ENCODE peak calls at places on chromosomes 4 and X, in four cellular contexts. One of them, this sample, is unnamed.

GRCh38 chr4:66284991-66285451 is 614.7 kb upstream of the EPHA5 start:
- DNase-seq in AG04449: no peak
- DNase-seq in A549: no peak
- DNase-seq in transverse colon: no peak
- DNase-seq in this sample: no peak

GRCh38 chrX:124594017-124594651 is 247.8 kb downstream of the SH2D1A start:
- DNase-seq in AG04449: no peak
- DNase-seq in A549: no peak
- DNase-seq in transverse colon: no peak
- DNase-seq in this sample: no peak

GRCh38 chr4:119493419-119493818 is 135.2 kb downstream of the PDE5A start:
- DNase-seq in AG04449: no peak
- DNase-seq in A549: no peak
- DNase-seq in transverse colon: no peak
- DNase-seq in this sample: no peak

GRCh38 chr4:46329118-46329976 is 60.6 kb downstream of the GABRA2 start:
- DNase-seq in AG04449: no peak
- DNase-seq in A549: no peak
- DNase-seq in transverse colon: peak; percentile 14
- DNase-seq in this sample: no peak

GRCh38 chrX:18755651-18756050 is 48.2 kb downstream of the PPEF1 start:
- DNase-seq in AG04449: no peak
- DNase-seq in A549: no peak
- DNase-seq in transverse colon: no peak
- DNase-seq in this sample: no peak

GRCh38 chrX:43165343-43165920 is 387.5 kb upstream of the PPP1R2C start:
- DNase-seq in AG04449: no peak
- DNase-seq in A549: no peak
- DNase-seq in transverse colon: no peak
- DNase-seq in this sample: no peak

GRCh38 chr4:83326546-83326945 is 8.1 kb downstream of the HPSE start:
- DNase-seq in AG04449: no peak
- DNase-seq in A549: no peak
- DNase-seq in transverse colon: no peak
- DNase-seq in this sample: no peak

GRCh38 chr4:555566-556275 is 20.4 kb downstream of the TMEM271 start:
- DNase-seq in AG04449: no peak
- DNase-seq in A549: no peak
- DNase-seq in transverse colon: no peak
- DNase-seq in this sample: no peak

GRCh38 chrX:22542641-22543040 is 269.9 kb downstream of the CBLL2 start:
- DNase-seq in AG04449: no peak
- DNase-seq in A549: no peak
- DNase-seq in transverse colon: no peak
- DNase-seq in this sample: no peak

GRCh38 chr4:101065346-101065745 is 282.0 kb downstream of the PPP3CA start:
- DNase-seq in AG04449: no peak
- DNase-seq in A549: no peak
- DNase-seq in transverse colon: no peak
- DNase-seq in this sample: no peak

GRCh38 chr4:183631577-183632198 is 27.3 kb downstream of the RWDD4 start:
- DNase-seq in AG04449: no peak
- DNase-seq in A549: no peak
- DNase-seq in transverse colon: no peak
- DNase-seq in this sample: no peak

GRCh38 chr4:169114341-169114974 is 104.4 kb upstream of the CBR4 start:
- DNase-seq in AG04449: no peak
- DNase-seq in A549: no peak
- DNase-seq in transverse colon: no peak
- DNase-seq in this sample: no peak

GRCh38 chr4:2799971-2800690 is 7.2 kb downstream of the SH3BP2 start:
- DNase-seq in AG04449: no peak
- DNase-seq in A549: no peak
- DNase-seq in transverse colon: peak; percentile 9
- DNase-seq in this sample: no peak

GRCh38 chr4:98341309-98341708 is 80.1 kb downstream of the RAP1GDS1 start:
- DNase-seq in AG04449: no peak
- DNase-seq in A549: no peak
- DNase-seq in transverse colon: no peak
- DNase-seq in this sample: peak; percentile 45

GRCh38 chr4:152106113-152106763 is 345.4 kb upstream of the GATB start:
- DNase-seq in AG04449: peak; percentile 78
- DNase-seq in A549: peak; percentile 69
- DNase-seq in transverse colon: peak; percentile 57
- DNase-seq in this sample: peak; percentile 86

GRCh38 chrX:41333994-41334865 is at the start of gene DDX3X:
- DNase-seq in AG04449: no peak
- DNase-seq in A549: peak; percentile 58
- DNase-seq in transverse colon: peak; percentile 93
- DNase-seq in this sample: peak; percentile 33

GRCh38 chrX:11647048-11647650 is 18.6 kb downstream of the ARHGAP6 start:
- DNase-seq in AG04449: no peak
- DNase-seq in A549: no peak
- DNase-seq in transverse colon: no peak
- DNase-seq in this sample: no peak

GRCh38 chr4:143084566-143084965 is 100.2 kb upstream of the USP38 start:
- DNase-seq in AG04449: no peak
- DNase-seq in A549: no peak
- DNase-seq in transverse colon: no peak
- DNase-seq in this sample: no peak

GRCh38 chr4:76982638-76983579 is 33.4 kb downstream of the SEPTIN11 start:
- DNase-seq in AG04449: no peak
- DNase-seq in A549: peak; percentile 4
- DNase-seq in transverse colon: no peak
- DNase-seq in this sample: no peak

GRCh38 chr4:163611784-163612445 is 117.4 kb downstream of the TMA16 start:
- DNase-seq in AG04449: no peak
- DNase-seq in A549: no peak
- DNase-seq in transverse colon: no peak
- DNase-seq in this sample: no peak

GRCh38 chr4:107876096-107876495 is 51.4 kb downstream of the SGMS2 start:
- DNase-seq in AG04449: no peak
- DNase-seq in A549: no peak
- DNase-seq in transverse colon: no peak
- DNase-seq in this sample: no peak

GRCh38 chr4:67727124-67727850 is 26.3 kb upstream of the UBA6 start:
- DNase-seq in AG04449: no peak
- DNase-seq in A549: no peak
- DNase-seq in transverse colon: no peak
- DNase-seq in this sample: peak; percentile 37

GRCh38 chr4:73914071-73914470 is 44.9 kb downstream of the CXCL1 start:
- DNase-seq in AG04449: no peak
- DNase-seq in A549: no peak
- DNase-seq in transverse colon: no peak
- DNase-seq in this sample: no peak

DNA sequence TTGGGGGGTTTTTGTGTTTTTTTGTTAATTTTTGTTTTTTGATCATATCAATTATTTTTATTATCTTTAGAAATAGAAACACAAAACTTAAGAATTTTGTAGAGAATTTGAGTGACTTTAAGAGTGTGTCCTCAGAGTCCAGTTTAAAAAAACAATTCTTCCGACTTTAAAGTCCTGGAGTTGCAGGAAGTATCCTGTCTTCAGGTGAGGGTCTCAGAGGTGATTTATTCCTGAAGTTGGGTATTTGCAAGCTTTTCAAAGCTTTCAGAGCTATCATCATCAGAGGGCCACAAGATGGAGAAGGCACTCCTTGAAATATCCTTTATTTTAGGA is 23.0 kb downstream of the TLR10 start:
- DNase-seq in AG04449: no peak
- DNase-seq in A549: no peak
- DNase-seq in transverse colon: no peak
- DNase-seq in this sample: no peak
- TF ChIP-seq CTCF in AG04449: no peak
- TF ChIP-seq CTCF in A549: no peak
- TF ChIP-seq CTCF in transverse colon: no peak
- TF ChIP-seq CTCF in this sample: no peak

DNA sequence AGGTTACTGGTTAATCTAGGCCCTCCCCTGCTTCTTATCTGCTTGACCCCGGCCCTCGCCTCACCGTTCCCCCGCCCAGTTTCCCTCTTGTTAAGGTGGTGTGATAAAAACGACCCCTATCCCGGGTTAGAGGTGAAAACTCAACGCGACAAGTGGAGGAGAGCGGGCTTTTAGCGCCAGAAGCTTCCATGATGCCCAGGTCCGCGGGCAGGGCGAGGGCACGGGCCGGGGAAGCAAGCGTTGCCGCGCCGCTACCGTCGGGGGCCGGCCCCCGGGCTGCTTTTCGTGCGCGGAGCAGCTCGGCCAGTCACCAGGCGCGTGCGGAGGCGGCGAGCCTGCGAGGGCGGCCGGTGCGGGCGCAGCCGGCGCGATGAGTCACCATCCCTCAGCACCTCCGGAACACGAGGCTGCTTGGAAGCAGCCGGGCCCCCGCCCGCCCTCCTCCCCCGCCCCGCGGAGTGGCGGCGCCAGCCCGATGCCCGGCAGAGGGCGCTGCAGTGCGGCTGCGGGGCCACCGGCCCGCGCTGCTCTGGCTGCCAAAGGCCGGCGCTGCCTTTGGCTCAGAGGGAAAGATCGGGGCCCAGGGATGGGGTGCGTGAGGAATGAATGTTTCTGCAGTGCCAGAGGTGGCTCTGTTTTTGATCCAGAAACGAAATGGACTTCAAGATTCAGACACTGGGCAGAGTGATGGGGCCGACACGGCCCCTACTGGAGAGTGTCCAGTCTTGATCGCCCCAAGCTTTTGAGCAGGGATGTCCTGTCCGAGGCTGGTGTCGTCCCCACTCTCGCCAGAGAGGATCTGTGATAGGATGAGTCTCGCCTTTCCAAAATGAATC is 107.8 kb downstream of the NHSL2 start:
- DNase-seq in AG04449: no peak
- DNase-seq in A549: peak; percentile 81
- DNase-seq in transverse colon: peak; percentile 84
- DNase-seq in this sample: no peak
- TF ChIP-seq CTCF in AG04449: peak; percentile 44
- TF ChIP-seq CTCF in A549: peak; percentile 88
- TF ChIP-seq CTCF in transverse colon: peak; percentile 61
- TF ChIP-seq CTCF in this sample: peak; percentile 44

GRCh38 chr4:13430834-13431568 is 53.1 kb downstream of the RAB28 start:
- DNase-seq in AG04449: no peak
- DNase-seq in A549: no peak
- DNase-seq in transverse colon: no peak
- DNase-seq in this sample: no peak

GRCh38 chr4:13432453-13432852 is 51.7 kb downstream of the RAB28 start:
- DNase-seq in AG04449: no peak
- DNase-seq in A549: no peak
- DNase-seq in transverse colon: no peak
- DNase-seq in this sample: no peak

GRCh38 chr4:13427599-13428325 is 56.4 kb downstream of the RAB28 start:
- DNase-seq in AG04449: no peak
- DNase-seq in A549: no peak
- DNase-seq in transverse colon: no peak
- DNase-seq in this sample: no peak
- TF ChIP-seq CTCF in AG04449: no peak
- TF ChIP-seq CTCF in A549: no peak
- TF ChIP-seq CTCF in transverse colon: no peak
- TF ChIP-seq CTCF in this sample: no peak

DNA sequence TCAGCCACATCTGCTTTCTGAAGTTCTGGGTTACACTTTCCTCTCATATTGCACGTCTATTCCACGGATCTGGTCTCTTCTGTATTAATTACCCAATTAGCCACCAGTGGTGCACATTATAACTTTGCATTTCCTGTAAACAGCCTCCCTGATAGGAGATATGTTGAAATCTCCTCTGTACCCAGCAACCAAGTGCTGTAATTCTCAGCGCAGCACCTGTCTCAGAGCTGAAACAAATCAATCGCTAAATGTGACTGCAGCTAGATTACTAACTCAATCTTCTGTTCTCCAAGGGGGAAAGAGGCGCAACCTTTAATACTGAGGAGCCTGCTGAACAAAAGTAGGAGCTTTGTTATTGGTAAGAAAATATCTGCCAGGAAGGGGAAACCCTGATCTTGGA is 326.5 kb downstream of the SLITRK2 start:
- DNase-seq in AG04449: no peak
- DNase-seq in A549: no peak
- DNase-seq in transverse colon: no peak
- DNase-seq in this sample: no peak
- TF ChIP-seq CTCF in AG04449: no peak
- TF ChIP-seq CTCF in A549: no peak
- TF ChIP-seq CTCF in transverse colon: no peak
- TF ChIP-seq CTCF in this sample: no peak

GRCh38 chrX:20680998-20681397 is 414.3 kb upstream of the RPS6KA3 start:
- DNase-seq in AG04449: no peak
- DNase-seq in A549: no peak
- DNase-seq in transverse colon: no peak
- DNase-seq in this sample: peak; percentile 31
- TF ChIP-seq CTCF in AG04449: no peak
- TF ChIP-seq CTCF in A549: no peak
- TF ChIP-seq CTCF in transverse colon: no peak
- TF ChIP-seq CTCF in this sample: peak; percentile 37